ENCODE peak calls at places on chromosome 6, in five cellular contexts. D, I, B, V and G are unnamed samples.

GRCh38 chr6:1901556-1901955 is 291.8 kb downstream of the FOXC1 start:
- DNase-seq in D (no peak), I (no peak), B (peak; percentile 54), V (peak; percentile 36), G (no peak)

GRCh38 chr6:111926731-111927302 is 53.6 kb upstream of the FYN start:
- DNase-seq in D (peak; percentile 67), I (no peak), B (no peak), V (no peak), G (peak; percentile 93)

GRCh38 chr6:108365488-108365887 is 70.6 kb downstream of the AFG1L start:
- DNase-seq in D (peak; percentile 65), I (no peak), B (no peak), V (peak; percentile 10), G (peak; percentile 51)

GRCh38 chr6:133595076-133595868 is 293.6 kb upstream of the TCF21 start:
- DNase-seq in D (no peak), I (no peak), B (no peak), V (no peak), G (peak; percentile 26)

GRCh38 chr6:90458353-90459224 is 128.3 kb downstream of the MAP3K7 start:
- DNase-seq in D (no peak), I (no peak), B (peak; percentile 53), V (no peak), G (no peak)

GRCh38 chr6:33621396-33622388 is 570 bp downstream of the ITPR3 start:
- DNase-seq in D (peak; percentile 63), I (no peak), B (peak; percentile 33), V (no peak), G (peak; percentile 31)

GRCh38 chr6:7442467-7442866 is 52.9 kb downstream of the RIOK1 start:
- DNase-seq in D (no peak), I (no peak), B (no peak), V (no peak), G (no peak)

GRCh38 chr6:77650098-77650663 is 2.7 kb upstream of the MEI4 start:
- DNase-seq in D (no peak), I (no peak), B (no peak), V (no peak), G (peak; percentile 90)

GRCh38 chr6:170250451-170250850 is 40.4 kb downstream of the DLL1 start:
- DNase-seq in D (no peak), I (no peak), B (no peak), V (no peak), G (no peak)

GRCh38 chr6:113433506-113433991 is 423.6 kb upstream of the MARCKS start:
- DNase-seq in D (no peak), I (peak; percentile 11), B (peak; percentile 80), V (peak; percentile 93), G (no peak)

GRCh38 chr6:111604259-111605099 is 1.2 kb downstream of the TRAF3IP2 start:
- DNase-seq in D (no peak), I (no peak), B (peak; percentile 73), V (peak; percentile 89), G (no peak)

GRCh38 chr6:52546678-52547077 is 30.2 kb downstream of the TRAM2 start:
- DNase-seq in D (no peak), I (no peak), B (no peak), V (no peak), G (no peak)

GRCh38 chr6:106377061-106377540 is 16.6 kb downstream of the CRYBG1 start:
- DNase-seq in D (no peak), I (no peak), B (peak; percentile 70), V (peak; percentile 34), G (peak; percentile 40)

GRCh38 chr6:15274696-15275387 is 29.0 kb downstream of the JARID2 start:
- DNase-seq in D (no peak), I (no peak), B (no peak), V (no peak), G (no peak)

GRCh38 chr6:1895721-1896120 is 286.0 kb downstream of the FOXC1 start:
- DNase-seq in D (no peak), I (no peak), B (no peak), V (peak; percentile 21), G (no peak)

GRCh38 chr6:21354805-21355238 is 238.7 kb upstream of the SOX4 start:
- DNase-seq in D (no peak), I (no peak), B (no peak), V (no peak), G (no peak)

GRCh38 chr6:475341-475740 is 83.8 kb downstream of the IRF4 start:
- DNase-seq in D (no peak), I (no peak), B (no peak), V (no peak), G (no peak)

GRCh38 chr6:166045173-166045957 is 122.3 kb downstream of the TBXT start:
- DNase-seq in D (no peak), I (no peak), B (no peak), V (peak; percentile 49), G (no peak)

GRCh38 chr6:124679392-124679791 is 282.8 kb upstream of the RNF217 start:
- DNase-seq in D (no peak), I (no peak), B (peak; percentile 66), V (peak; percentile 88), G (no peak)

GRCh38 chr6:33894438-33894837 is 90.6 kb upstream of the MLN start:
- DNase-seq in D (no peak), I (no peak), B (no peak), V (peak; percentile 7), G (no peak)

GRCh38 chr6:152267967-152268845 is 369.0 kb downstream of the SYNE1 start:
- DNase-seq in D (no peak), I (peak; percentile 4), B (peak; percentile 33), V (peak; percentile 14), G (peak; percentile 14)

GRCh38 chr6:98779618-98780017 is 54.8 kb upstream of the POU3F2 start:
- DNase-seq in D (no peak), I (no peak), B (no peak), V (no peak), G (no peak)

GRCh38 chr6:71349395-71349794 is 60.8 kb downstream of the OGFRL1 start:
- DNase-seq in D (peak; percentile 73), I (peak; percentile 41), B (peak; percentile 54), V (peak; percentile 44), G (peak; percentile 47)

GRCh38 chr6:36249010-36249409 is 20.9 kb upstream of the PNPLA1 start:
- DNase-seq in D (no peak), I (no peak), B (peak; percentile 70), V (peak; percentile 79), G (no peak)

GRCh38 chr6:71072508-71072907 is 115.6 kb upstream of the B3GAT2 start:
- DNase-seq in D (no peak), I (no peak), B (peak; percentile 10), V (peak; percentile 50), G (no peak)

GRCh38 chr6:14775528-14775927 is 470.3 kb upstream of the JARID2 start:
- DNase-seq in D (no peak), I (no peak), B (peak; percentile 36), V (no peak), G (no peak)

GRCh38 chr6:111874030-111874425 is 776 bp upstream of the FYN start:
- DNase-seq in D (peak; percentile 57), I (no peak), B (no peak), V (peak; percentile 49), G (peak; percentile 62)

GRCh38 chr6:79570802-79571367 is 33.7 kb upstream of the LCA5 start:
- DNase-seq in D (peak; percentile 63), I (no peak), B (peak; percentile 54), V (peak; percentile 59), G (peak; percentile 69)

GRCh38 chr6:155213611-155214372 is 50.0 kb upstream of the CLDN20 start:
- DNase-seq in D (no peak), I (no peak), B (no peak), V (no peak), G (no peak)

GRCh38 chr6:165662041-165662491 is 975 bp downstream of the PDE10A start:
- DNase-seq in D (no peak), I (no peak), B (no peak), V (peak; percentile 4), G (no peak)

GRCh38 chr6:124961784-124962611 is at the start of gene RNF217:
- DNase-seq in D (peak; percentile 40), I (peak; percentile 15), B (peak; percentile 49), V (peak; percentile 73), G (peak; percentile 24)

GRCh38 chr6:23106951-23107350 is 537.6 kb downstream of the HDGFL1 start:
- DNase-seq in D (no peak), I (no peak), B (peak; percentile 41), V (peak; percentile 83), G (no peak)